ENCODE peak calls at places on chromosomes 5 and 9, in four cellular contexts. G is glutamatergic neuron, N is foreskin fibroblast, E is cardiac fibroblast. W is an unnamed sample.

GRCh38 chr5:56358703-56359428 is 125.7 kb upstream of the ANKRD55 start:
- DNase-seq in N (peak), G (no peak), E (peak), W (peak)

GRCh38 chr5:72817639-72818266 is 1.3 kb downstream of the TNPO1 start:
- DNase-seq in G (no peak), E (peak), N (no peak), W (no peak)

GRCh38 chr5:32090026-32090754 is 83.9 kb downstream of the GOLPH3 start:
- DNase-seq in G (no peak), N (no peak), E (no peak), W (no peak)

GRCh38 chr5:514673-515072 is 9.6 kb downstream of the SLC9A3 start:
- DNase-seq in E (no peak), G (no peak), N (no peak), W (no peak)

GRCh38 chr9:32554107-32554506 is 1.7 kb upstream of the TOPORS start:
- DNase-seq in E (peak), G (no peak), N (peak), W (no peak)

GRCh38 chr5:143174714-143175398 is 228.6 kb downstream of the NR3C1 start:
- DNase-seq in G (no peak), N (no peak), E (no peak), W (no peak)

GRCh38 chr5:98492258-98492657 is 281.2 kb upstream of the RGMB start:
- DNase-seq in E (peak), G (no peak), N (peak), W (no peak)

GRCh38 chr5:137666109-137666850 is 69.6 kb downstream of the KLHL3 start:
- DNase-seq in G (no peak), E (peak), N (peak), W (no peak)

GRCh38 chr5:36301858-36302603 is at the start of gene RANBP3L:
- DNase-seq in N (peak), G (no peak), E (peak), W (peak)

GRCh38 chr5:156148307-156148706 is 178.7 kb upstream of the SGCD start:
- DNase-seq in E (no peak), G (no peak), N (peak), W (no peak)

GRCh38 chr5:10018670-10019069 is 231.0 kb downstream of the ATPSCKMT start:
- DNase-seq in E (peak), G (no peak), N (peak), W (no peak)

GRCh38 chr9:37295796-37296195 is 126.7 kb upstream of the GRHPR start:
- DNase-seq in E (no peak), N (no peak), G (no peak), W (no peak)

GRCh38 chr5:3026099-3026498 is 274.6 kb upstream of the IRX2 start:
- DNase-seq in N (no peak), E (no peak), G (no peak), W (no peak)

GRCh38 chr9:83569326-83569725 is 31.1 kb upstream of the FRMD3 start:
- DNase-seq in E (no peak), G (no peak), N (no peak), W (no peak)

GRCh38 chr9:111481885-111482636 is 2.1 kb downstream of the ECPAS start:
- DNase-seq in G (no peak), E (peak), N (peak), W (peak)

GRCh38 chr5:132830436-132831094 is at the start of gene SHROOM1:
- DNase-seq in E (peak), G (peak), N (peak), W (peak)

GRCh38 chr9:37926737-37927590 is 23.0 kb upstream of the SLC25A51 start:
- DNase-seq in E (no peak), N (no peak), G (no peak), W (no peak)

GRCh38 chr5:135135530-135136201 is 101.6 kb upstream of the PITX1 start:
- DNase-seq in N (peak), G (no peak), E (peak), W (no peak)

GRCh38 chr5:42581845-42582244 is 158.6 kb downstream of the GHR start:
- DNase-seq in E (no peak), G (no peak), N (no peak), W (no peak)

GRCh38 chr5:139903805-139904565 is 108.4 kb downstream of the PSD2 start:
- DNase-seq in N (peak), E (no peak), G (peak), W (peak)

GRCh38 chr5:68409259-68409658 is 193.7 kb downstream of the PIK3R1 start:
- DNase-seq in N (peak), E (peak), G (no peak), W (no peak)

GRCh38 chr9:134500931-134501265 is 140.7 kb upstream of the COL5A1 start:
- DNase-seq in N (no peak), E (no peak), G (no peak), W (no peak)

GRCh38 chr5:181259283-181259682 is 1.7 kb downstream of the TRIM52 start:
- DNase-seq in G (no peak), E (no peak), N (peak), W (no peak)

GRCh38 chr9:6997330-6997729 is 239.6 kb downstream of the KDM4C start:
- DNase-seq in G (no peak), N (peak), E (no peak), W (no peak)

GRCh38 chr5:136308396-136308795 is 56.9 kb downstream of the TRPC7 start:
- DNase-seq in G (no peak), E (no peak), N (peak), W (no peak)

GRCh38 chr9:77163889-77164288 is 13.4 kb upstream of the VPS13A start:
- DNase-seq in G (no peak), N (peak), E (peak), W (no peak)

GRCh38 chr9:122347348-122348287 is 23.2 kb upstream of the PTGS1 start:
- DNase-seq in N (peak), G (no peak), E (peak), W (no peak)

GRCh38 chr5:74316064-74316586 is 324.4 kb downstream of the ENC1 start:
- DNase-seq in G (no peak), E (peak), N (peak), W (peak)

GRCh38 chr9:93660647-93661046 is 84.3 kb downstream of the PHF2 start:
- DNase-seq in G (no peak), N (no peak), E (no peak), W (no peak)

GRCh38 chr5:169115725-169116124 is 185.2 kb downstream of the SLIT3 start:
- DNase-seq in G (no peak), N (no peak), E (no peak), W (no peak)

GRCh38 chr5:139335811-139336210 is 5.8 kb upstream of the PAIP2 start:
- DNase-seq in N (peak), E (no peak), G (no peak), W (no peak)

DNA sequence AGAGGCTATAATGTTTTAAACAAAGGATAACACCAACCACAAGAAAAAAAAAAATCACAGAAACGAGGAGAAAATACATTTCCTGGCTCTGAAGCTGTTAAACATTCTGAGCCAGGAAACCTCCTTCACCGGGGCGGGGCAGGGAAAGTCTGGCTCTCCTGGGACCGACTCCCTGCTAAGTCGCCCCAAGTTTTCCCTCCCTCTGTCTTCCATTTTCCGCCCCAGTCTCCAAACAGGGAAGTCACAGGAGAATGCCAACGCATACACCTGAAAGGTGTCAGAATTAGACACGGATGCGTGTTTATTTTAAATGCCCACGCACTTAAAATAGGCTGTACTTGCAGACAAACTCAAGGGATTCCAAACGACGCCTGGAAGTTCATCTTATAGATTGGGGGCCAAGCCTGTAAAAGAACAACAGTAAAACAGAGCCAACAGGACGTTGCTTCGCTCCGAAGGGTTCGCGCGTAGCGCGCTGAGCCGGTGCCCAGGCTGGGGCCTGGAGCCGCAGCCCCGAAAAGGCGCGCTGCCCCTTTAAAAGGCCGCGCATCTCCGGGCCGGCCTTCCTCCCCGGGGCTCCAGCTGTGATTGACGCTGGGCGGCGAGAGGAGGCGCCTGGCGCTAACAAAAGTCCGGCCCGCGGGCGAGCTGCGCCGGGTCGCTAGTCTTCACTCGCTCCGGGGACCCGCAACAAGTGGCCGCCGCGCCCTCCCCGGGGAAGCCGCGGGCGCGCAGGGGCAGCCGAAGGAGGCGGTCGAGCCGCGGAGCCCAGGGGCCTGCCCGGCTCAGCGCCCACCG is at the start of gene FBXL7:
- DNase-seq in N (peak), E (peak), G (peak), W (peak)
- TF ChIP-seq CTCF in N (no peak), E (no peak), G (peak), W (no peak)

DNA sequence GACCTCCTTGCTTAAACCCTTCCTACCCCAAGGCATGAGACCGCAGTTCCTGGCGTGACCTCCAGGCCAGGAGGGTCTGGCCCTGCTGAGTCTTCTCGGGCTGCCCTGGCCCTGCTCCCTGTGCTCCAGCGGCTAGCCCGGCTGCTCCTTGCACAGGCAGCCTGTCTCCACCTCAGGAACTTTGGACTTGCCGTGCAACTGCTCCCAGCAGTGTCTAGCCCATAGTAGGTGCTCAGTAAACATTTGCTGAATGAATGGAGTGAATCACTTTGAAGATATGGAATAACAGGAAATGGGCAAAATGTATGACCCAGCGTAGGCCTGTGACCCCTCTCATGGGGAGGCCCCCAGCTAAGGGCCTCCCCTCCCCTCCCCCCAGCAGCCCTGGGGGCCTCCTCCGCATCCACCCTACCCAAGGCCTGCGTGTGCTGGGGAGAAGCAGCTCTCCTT is 127.1 kb downstream of the ZNF354C start:
- DNase-seq in E (no peak), G (peak), N (no peak), W (no peak)
- TF ChIP-seq CTCF in E (peak), G (peak), N (no peak), W (peak)

GRCh38 chr9:74867483-74867882 is 20.2 kb downstream of the TRPM6 start:
- DNase-seq in N (no peak), G (no peak), E (no peak), W (no peak)

GRCh38 chr9:74861773-74862172 is 25.9 kb downstream of the TRPM6 start:
- DNase-seq in E (no peak), G (no peak), N (no peak), W (no peak)

DNA sequence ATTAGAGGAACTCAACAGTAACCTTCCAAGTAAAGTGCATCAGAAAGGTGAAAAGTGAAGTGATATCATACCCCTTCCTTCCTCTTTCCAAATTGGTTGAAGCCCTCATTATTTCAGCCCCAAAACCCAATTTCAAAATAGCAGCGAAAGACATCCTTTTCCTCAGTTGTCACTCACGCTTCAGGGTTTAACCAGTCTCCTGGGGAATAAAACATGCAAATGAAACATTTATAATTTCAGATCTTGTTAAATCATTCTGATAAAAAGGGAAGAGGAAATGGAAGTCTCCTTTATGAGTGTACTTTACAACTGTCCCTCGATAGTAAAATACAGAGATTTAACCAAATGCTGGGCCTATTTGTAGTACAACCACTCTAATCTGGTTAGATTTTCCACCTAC is 22.5 kb downstream of the TRPM6 start:
- DNase-seq in G (no peak), N (no peak), E (no peak), W (no peak)
- TF ChIP-seq CTCF in G (no peak), N (no peak), E (no peak), W (no peak)

DNA sequence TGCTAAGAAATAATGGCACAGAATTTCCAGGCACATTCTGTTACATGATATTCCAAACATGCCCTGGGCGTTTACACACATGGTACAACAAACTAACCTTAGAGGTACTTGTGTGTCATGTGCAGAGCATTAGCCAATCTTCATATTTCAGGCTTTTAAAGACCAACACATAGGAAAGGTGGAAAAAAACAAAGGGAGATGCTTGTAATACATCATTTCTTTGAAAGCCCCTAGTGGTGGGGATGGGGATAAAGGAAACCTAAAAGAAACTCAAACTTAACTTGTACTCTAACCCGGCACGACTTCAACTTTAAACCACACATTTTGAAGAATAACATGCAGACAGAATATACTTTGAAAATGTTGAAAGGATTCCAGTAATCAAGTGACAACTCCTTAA is 133.6 kb downstream of the PTPRD start:
- DNase-seq in E (no peak), G (no peak), N (no peak), W (no peak)
- TF ChIP-seq CTCF in E (peak), G (peak), N (peak), W (peak)

GRCh38 chr9:114153761-114154596 is 1.4 kb upstream of the COL27A1 start:
- DNase-seq in N (peak), G (no peak), E (no peak), W (peak)
- TF ChIP-seq CTCF in N (peak), G (no peak), E (peak), W (peak)

GRCh38 chr9:16155878-16156277 is 603.0 kb downstream of the CCDC171 start:
- DNase-seq in E (no peak), N (no peak), G (no peak), W (no peak)

GRCh38 chr9:16153221-16153620 is 600.4 kb downstream of the CCDC171 start:
- DNase-seq in E (no peak), G (no peak), N (no peak), W (no peak)

GRCh38 chr9:16152276-16153065 is 599.6 kb downstream of the CCDC171 start:
- DNase-seq in E (no peak), G (no peak), N (no peak), W (no peak)

GRCh38 chr9:16157216-16157615 is 604.4 kb downstream of the CCDC171 start:
- DNase-seq in G (no peak), E (no peak), N (no peak), W (no peak)

DNA sequence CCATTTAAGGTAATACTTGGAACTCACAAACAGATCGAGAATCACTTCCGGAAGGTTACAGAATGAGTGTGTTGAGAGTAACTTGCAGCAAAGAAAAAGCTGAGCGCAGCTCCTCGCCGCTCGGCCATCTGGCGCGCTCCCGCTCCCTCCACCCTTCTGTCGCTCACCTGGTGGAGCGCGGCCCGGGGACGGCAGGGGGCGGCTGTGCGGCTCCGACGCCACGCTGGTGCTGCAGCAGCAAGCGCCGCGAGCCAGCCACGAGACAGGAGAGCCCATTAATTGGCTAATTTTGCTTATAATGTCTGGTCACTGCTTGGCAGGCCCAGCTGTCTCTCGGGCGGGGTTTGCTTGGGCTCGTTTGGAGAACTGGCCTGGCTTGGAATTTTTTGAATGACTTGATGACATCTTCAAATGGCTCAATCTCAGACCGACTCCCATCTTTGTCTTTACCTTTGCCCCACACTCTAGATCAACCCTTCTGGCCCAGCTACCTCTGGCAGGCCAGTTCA is 601.8 kb downstream of the CCDC171 start:
- DNase-seq in G (peak), N (no peak), E (peak), W (peak)
- TF ChIP-seq CTCF in G (peak), N (peak), E (peak), W (peak)

GRCh38 chr5:144202072-144202471 is 31.4 kb downstream of the KCTD16 start:
- DNase-seq in G (no peak), E (no peak), N (peak), W (no peak)

GRCh38 chr5:144205141-144205551 is 34.5 kb downstream of the KCTD16 start:
- DNase-seq in N (peak), E (peak), G (peak), W (peak)

GRCh38 chr5:144206136-144206535 is 35.5 kb downstream of the KCTD16 start:
- DNase-seq in E (peak), N (no peak), G (no peak), W (no peak)

GRCh38 chr5:144202725-144203124 is 32.1 kb downstream of the KCTD16 start:
- DNase-seq in G (no peak), N (no peak), E (no peak), W (no peak)

GRCh38 chr5:144203750-144204596 is 33.3 kb downstream of the KCTD16 start:
- DNase-seq in G (peak), E (peak), N (peak), W (peak)
- TF ChIP-seq CTCF in G (peak), E (peak), N (peak), W (peak)

DNA sequence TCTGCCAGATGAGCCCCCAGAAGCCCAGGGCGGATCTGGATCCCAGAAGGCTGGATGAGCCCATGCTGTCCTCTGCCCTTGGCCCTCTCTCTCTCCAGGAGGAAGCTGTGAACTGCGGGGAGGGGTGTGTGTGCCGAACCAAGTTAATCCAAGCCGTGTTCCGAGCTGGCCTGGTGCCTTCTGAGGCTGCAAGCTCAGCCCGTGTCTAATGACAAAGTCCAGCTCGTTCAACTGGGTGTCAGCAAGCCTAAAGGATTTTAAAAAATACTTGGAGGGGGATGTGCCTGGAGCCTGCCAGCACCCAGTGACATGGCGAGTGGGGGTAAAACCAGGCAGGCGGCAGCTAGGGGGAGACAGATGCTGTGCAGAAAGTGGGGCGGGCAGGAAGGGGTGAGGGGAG is 8.0 kb downstream of the STC2 start:
- DNase-seq in G (no peak), N (peak), E (no peak), W (no peak)
- TF ChIP-seq CTCF in G (no peak), N (peak), E (no peak), W (no peak)

GRCh38 chr9:96417051-96417586 is 1.1 kb downstream of the ZNF367 start:
- DNase-seq in G (peak), E (peak), N (peak), W (peak)
- TF ChIP-seq CTCF in G (no peak), E (no peak), N (no peak), W (no peak)

GRCh38 chr9:13707635-13708410 is 428.3 kb upstream of the MPDZ start:
- DNase-seq in N (peak), G (no peak), E (peak), W (no peak)
- TF ChIP-seq CTCF in N (no peak), G (no peak), E (no peak), W (no peak)